ENCODE peak calls at places on chromosomes 3 and 15, in six cellular contexts. H is heart right ventricle, U is chondrocyte, D is nephron progenitor cell, T is fibroblast of villous mesenchyme, X is prostate gland. V is an unnamed sample.

GRCh38 chr3:16802382-16802781 is 82.4 kb upstream of the PLCL2 start:
- DNase-seq in H (no peak), U (no peak), D (no peak), T (no peak), X (no peak), V (no peak)

GRCh38 chr3:120021523-120021922 is 72.7 kb downstream of the GSK3B start:
- DNase-seq in H (no peak), U (no peak), D (no peak), T (no peak), X (no peak), V (no peak)

GRCh38 chr15:68341851-68342336 is 64.3 kb downstream of the FEM1B start:
- DNase-seq in H (no peak), U (peak), D (no peak), T (peak), X (no peak), V (no peak)

GRCh38 chr3:155238845-155239244 is 54.6 kb downstream of the STRIT1 start:
- DNase-seq in H (no peak), U (no peak), D (no peak), T (no peak), X (no peak), V (no peak)

GRCh38 chr3:142027295-142027694 is 122.0 kb downstream of the TFDP2 start:
- DNase-seq in H (no peak), U (no peak), D (no peak), T (no peak), X (no peak), V (no peak)

GRCh38 chr15:35293353-35294130 is 208.4 kb upstream of the NANOGP8 start:
- DNase-seq in H (no peak), U (no peak), D (no peak), T (peak), X (no peak), V (no peak)

GRCh38 chr15:85792872-85793621 is 1.7 kb downstream of the KLHL25 start:
- DNase-seq in H (no peak), U (no peak), D (no peak), T (no peak), X (no peak), V (no peak)

GRCh38 chr3:44982817-44983216 is 6.8 kb downstream of the EXOSC7 start:
- DNase-seq in H (no peak), U (no peak), D (no peak), T (no peak), X (no peak), V (no peak)

GRCh38 chr15:63833246-63833696 is 477 bp downstream of the HERC1 start:
- DNase-seq in H (peak), U (no peak), D (peak), T (peak), X (peak), V (peak)

GRCh38 chr3:13233487-13234154 is 160.4 kb upstream of the IQSEC1 start:
- DNase-seq in H (no peak), U (no peak), D (no peak), T (no peak), X (no peak), V (no peak)

GRCh38 chr3:120177151-120177550 is 82.9 kb upstream of the GSK3B start:
- DNase-seq in H (peak), U (no peak), D (peak), T (peak), X (peak), V (no peak)

GRCh38 chr3:72890166-72890925 is 2.5 kb downstream of the GXYLT2 start:
- DNase-seq in H (no peak), U (no peak), D (no peak), T (no peak), X (no peak), V (no peak)

GRCh38 chr3:4645468-4645867 is 152.3 kb downstream of the ITPR1 start:
- DNase-seq in H (no peak), U (no peak), D (no peak), T (no peak), X (no peak), V (no peak)

GRCh38 chr3:85005947-85006346 is 47.2 kb downstream of the CADM2 start:
- DNase-seq in H (no peak), U (no peak), D (no peak), T (no peak), X (no peak), V (no peak)

GRCh38 chr3:194395201-194395600 is 3.9 kb downstream of the GP5 start:
- DNase-seq in H (no peak), U (no peak), D (no peak), T (peak), X (no peak), V (no peak)

GRCh38 chr15:90138071-90138833 is 36.0 kb upstream of the IDH2 start:
- DNase-seq in H (peak), U (no peak), D (no peak), T (no peak), X (no peak), V (no peak)

GRCh38 chr15:100914876-100915275 is 4.3 kb upstream of the LRRK1 start:
- DNase-seq in H (no peak), U (no peak), D (no peak), T (peak), X (no peak), V (no peak)

GRCh38 chr3:190504354-190505125 is 9.3 kb upstream of the IL1RAP start:
- DNase-seq in H (no peak), U (no peak), D (no peak), T (no peak), X (no peak), V (no peak)

DNA sequence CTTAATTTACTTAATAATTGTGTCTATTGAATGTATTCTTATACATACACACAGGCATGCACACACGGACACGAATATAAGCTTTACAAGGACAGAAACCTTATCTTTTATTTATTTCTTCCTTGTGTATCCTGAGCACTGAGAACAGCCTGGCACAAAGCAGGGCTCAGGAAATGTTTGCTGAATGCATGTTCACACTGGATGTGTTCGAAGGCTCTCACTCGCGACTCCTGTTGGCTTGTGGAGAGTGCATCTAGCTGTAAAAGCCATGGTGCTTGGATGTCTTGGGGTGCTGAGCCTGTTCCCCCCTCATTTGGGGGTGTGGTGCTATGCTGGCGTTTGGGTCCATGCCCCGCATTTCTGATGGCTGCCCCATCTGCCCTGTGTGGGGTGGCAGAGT is 148.3 kb downstream of the IGF1R start:
- DNase-seq in H (no peak), U (no peak), D (no peak), T (no peak), X (peak), V (no peak)
- TF ChIP-seq CTCF in H (no peak), U (no peak), D (no peak), T (no peak), X (no peak), V (no peak)

GRCh38 chr3:53175613-53176537 is 14.9 kb downstream of the PRKCD start:
- DNase-seq in H (no peak), U (no peak), D (no peak), T (no peak), X (no peak), V (no peak)
- TF ChIP-seq CTCF in H (no peak), U (no peak), D (no peak), T (no peak), X (no peak), V (no peak)

GRCh38 chr3:52154135-52155094 is at the start of gene POC1A:
- DNase-seq in H (peak), U (peak), D (peak), T (peak), X (peak), V (peak)
- TF ChIP-seq CTCF in H (peak), U (peak), D (no peak), T (no peak), X (peak), V (no peak)

GRCh38 chr3:24810881-24811280 is 316.2 kb upstream of the THRB start:
- DNase-seq in H (no peak), U (no peak), D (no peak), T (no peak), X (no peak), V (no peak)
- TF ChIP-seq CTCF in H (no peak), U (no peak), D (no peak), T (no peak), X (no peak), V (no peak)

GRCh38 chr3:36707623-36708409 is 56.5 kb downstream of the DCLK3 start:
- DNase-seq in H (no peak), U (no peak), D (no peak), T (peak), X (no peak), V (no peak)
- TF ChIP-seq CTCF in H (peak), U (peak), D (no peak), T (peak), X (no peak), V (peak)

DNA sequence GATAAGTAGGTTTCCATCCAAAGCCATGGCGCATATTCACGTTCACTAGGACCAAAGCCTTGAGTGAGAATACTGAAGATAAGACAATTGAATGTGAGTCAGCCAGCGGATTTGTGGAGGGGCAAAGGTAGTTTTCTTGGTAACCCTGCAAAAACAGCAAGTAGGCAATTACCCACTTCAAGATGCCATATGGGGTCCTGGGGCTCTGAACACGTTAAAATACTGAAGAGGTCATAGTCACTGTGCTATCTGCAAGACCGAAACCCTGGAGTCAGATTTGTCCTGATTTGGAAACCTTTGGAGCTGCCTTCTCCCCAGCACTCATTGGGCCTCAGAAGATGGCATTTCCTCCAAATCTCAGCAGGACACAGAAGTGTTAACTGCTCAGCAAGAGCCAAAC is 646.9 kb upstream of the LMCD1 start:
- DNase-seq in H (no peak), U (no peak), D (no peak), T (no peak), X (no peak), V (no peak)
- TF ChIP-seq CTCF in H (no peak), U (no peak), D (no peak), T (no peak), X (no peak), V (no peak)

GRCh38 chr15:92942706-92943105 is 42.6 kb downstream of the CHD2 start:
- DNase-seq in H (no peak), U (no peak), D (no peak), T (no peak), X (no peak), V (no peak)
- TF ChIP-seq CTCF in H (peak), U (peak), D (no peak), T (peak), X (no peak), V (no peak)